ENCODE peak calls at places on chromosomes 16 and 17, in five cellular contexts. K is AG04450, B is cardiac muscle cell, G is heart left ventricle, J is uterus. U is an unnamed sample.
A peak's percentile ranks its signal among the peaks of the same experiment; 100 is the strongest.

GRCh38 chr16:53822936-53823529 is 119.1 kb downstream of the FTO start:
- DNase-seq in K (no peak), B (peak; percentile 49), G (no peak), J (no peak), U (no peak)

GRCh38 chr16:85309656-85310587 is 197.7 kb upstream of the CIBAR2 start:
- DNase-seq in K (no peak), B (no peak), G (peak; percentile 75), J (no peak), U (no peak)

GRCh38 chr17:31461227-31461810 is 69.8 kb downstream of the RAB11FIP4 start:
- DNase-seq in K (no peak), B (no peak), G (peak; percentile 18), J (no peak), U (no peak)

GRCh38 chr16:89119661-89120141 is 26.0 kb downstream of the ACSF3 start:
- DNase-seq in K (no peak), B (no peak), G (peak; percentile 55), J (no peak), U (no peak)

GRCh38 chr17:82794781-82795505 is 43.1 kb downstream of the TBCD start:
- DNase-seq in K (no peak), B (peak; percentile 11), G (no peak), J (no peak), U (no peak)

GRCh38 chr16:17356243-17356933 is 114.4 kb downstream of the XYLT1 start:
- DNase-seq in K (no peak), B (no peak), G (no peak), J (no peak), U (no peak)

GRCh38 chr17:41549596-41550039 is 21.5 kb upstream of the KRT19 start:
- DNase-seq in K (no peak), B (no peak), G (no peak), J (no peak), U (no peak)

GRCh38 chr16:53456625-53457024 is 22.4 kb downstream of the RBL2 start:
- DNase-seq in K (no peak), B (no peak), G (no peak), J (no peak), U (no peak)

GRCh38 chr17:4968166-4968915 is 724 bp upstream of the SPAG7 start:
- DNase-seq in K (no peak), B (peak; percentile 38), G (peak; percentile 72), J (no peak), U (no peak)

GRCh38 chr17:13415877-13416416 is 185.8 kb downstream of the HS3ST3A1 start:
- DNase-seq in K (peak; percentile 39), B (peak; percentile 71), G (peak; percentile 68), J (no peak), U (no peak)

GRCh38 chr17:9948967-9949366 is 43.9 kb upstream of the RCVRN start:
- DNase-seq in K (no peak), B (no peak), G (no peak), J (peak; percentile 52), U (no peak)

GRCh38 chr17:7748098-7748775 is 30.7 kb downstream of the DNAH2 start:
- DNase-seq in K (no peak), B (peak; percentile 88), G (no peak), J (peak; percentile 26), U (no peak)

GRCh38 chr17:61862105-61862574 is 1.2 kb downstream of the BRIP1 start:
- DNase-seq in K (no peak), B (peak; percentile 16), G (no peak), J (no peak), U (no peak)

GRCh38 chr17:49618112-49618611 is 42.5 kb downstream of the NXPH3 start:
- DNase-seq in K (no peak), B (no peak), G (no peak), J (no peak), U (no peak)

GRCh38 chr17:8955021-8955420 is 10.5 kb downstream of the PIK3R5 start:
- DNase-seq in K (no peak), B (no peak), G (no peak), J (no peak), U (no peak)

GRCh38 chr16:81600275-81600674 is 155.7 kb downstream of the CMIP start:
- DNase-seq in K (no peak), B (peak; percentile 71), G (peak; percentile 26), J (no peak), U (no peak)

GRCh38 chr17:77737442-77738265 is 220.8 kb upstream of the TNRC6C start:
- DNase-seq in K (no peak), B (no peak), G (no peak), J (no peak), U (no peak)

GRCh38 chr16:51637744-51638100 is 486.7 kb upstream of the SALL1 start:
- DNase-seq in K (no peak), B (peak; percentile 34), G (no peak), J (no peak), U (no peak)

GRCh38 chr16:10827691-10828341 is 9.2 kb upstream of the TVP23A start:
- DNase-seq in K (peak; percentile 42), B (peak; percentile 95), G (peak; percentile 90), J (peak; percentile 84), U (peak; percentile 84)

GRCh38 chr16:72256398-72257048 is 84.6 kb upstream of the PMFBP1 start:
- DNase-seq in K (peak; percentile 6), B (peak; percentile 67), G (no peak), J (no peak), U (no peak)

GRCh38 chr16:53892155-53892554 is 188.2 kb downstream of the FTO start:
- DNase-seq in K (peak; percentile 49), B (peak; percentile 90), G (no peak), J (peak; percentile 31), U (peak; percentile 53)

GRCh38 chr17:7173687-7174602 is 5.2 kb downstream of the ASGR1 start:
- DNase-seq in K (no peak), B (peak; percentile 56), G (peak; percentile 84), J (no peak), U (no peak)

GRCh38 chr17:8360751-8361150 is 15.8 kb downstream of the KRABD2 start:
- DNase-seq in K (no peak), B (no peak), G (no peak), J (no peak), U (no peak)

GRCh38 chr16:84532299-84532724 is 27.9 kb upstream of the MEAK7 start:
- DNase-seq in K (peak; percentile 94), B (peak; percentile 97), G (peak; percentile 71), J (peak; percentile 61), U (peak; percentile 78)

GRCh38 chr17:43966276-43966675 is 12.5 kb upstream of the PYY start:
- DNase-seq in K (no peak), B (no peak), G (no peak), J (no peak), U (no peak)

DNA sequence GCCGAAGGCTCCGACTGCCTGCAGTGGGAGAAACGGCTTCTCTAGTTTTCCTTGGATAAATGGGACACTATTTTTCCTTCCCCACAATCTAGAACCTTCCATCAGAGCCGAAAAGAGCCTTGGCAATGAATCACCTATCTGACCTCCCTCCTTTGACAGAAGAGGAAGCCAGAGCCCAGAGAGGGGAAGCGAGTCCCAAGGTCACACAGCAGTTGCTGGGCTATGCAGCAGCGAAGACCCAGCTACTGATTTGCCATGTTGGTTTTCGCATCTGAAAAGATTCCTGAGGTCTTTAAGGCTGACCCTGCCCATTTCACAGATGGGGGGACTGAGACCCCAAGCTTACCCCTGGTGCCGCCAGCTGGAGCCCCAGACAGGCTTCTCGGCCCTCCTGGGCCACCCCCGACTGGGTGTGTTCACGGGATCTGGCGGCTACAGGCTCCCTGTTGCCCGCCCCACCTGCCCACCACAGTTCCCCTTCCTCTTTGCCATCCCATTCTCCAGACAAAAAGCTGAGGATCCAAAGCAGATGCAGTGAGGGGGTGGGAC is 45.9 kb downstream of the RAI1 start:
- DNase-seq in K (no peak), B (no peak), G (no peak), J (no peak), U (no peak)
- H3K27ac ChIP-seq in K (no peak overlapping the region), B (no peak overlapping the region), G (no peak overlapping the region), J (peak overlapping the region; percentile 36), U (no peak overlapping the region)

DNA sequence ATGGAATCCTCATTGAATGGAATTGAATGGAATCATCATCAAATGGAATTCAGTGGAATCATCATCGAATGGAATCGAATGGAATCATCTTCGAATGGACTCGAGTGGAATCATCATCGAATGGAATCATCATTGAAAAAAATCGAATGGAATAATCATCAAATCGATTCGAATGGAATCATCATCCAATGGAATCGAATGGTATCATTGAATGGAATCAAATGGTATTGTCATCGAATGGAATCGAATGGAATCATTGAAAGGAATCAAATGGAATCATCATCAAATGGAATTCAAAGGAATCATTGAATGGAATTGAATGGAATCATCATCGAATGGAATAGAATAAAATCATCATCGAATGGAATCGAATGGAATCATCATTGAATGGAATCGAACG is 619.3 kb downstream of the TP53TG3F start:
- DNase-seq in K (peak; percentile 36), B (peak; percentile 54), G (no peak), J (no peak), U (no peak)
- H3K9me3 ChIP-seq in K (peaks cover 7% of the 10 kb centered on the region), B (peaks cover 10% of the 10 kb centered on the region), G (peaks cover 4% of the 10 kb centered on the region), J (peaks cover 5% of the 10 kb centered on the region), U (peaks cover 73% of the 10 kb centered on the region)

GRCh38 chr16:74450967-74451760 is 29.9 kb upstream of the CLEC18B start:
- DNase-seq in K (no peak), B (no peak), G (no peak), J (no peak), U (no peak)

GRCh38 chr16:74451951-74452758 is 30.9 kb upstream of the CLEC18B start:
- DNase-seq in K (no peak), B (no peak), G (no peak), J (no peak), U (no peak)

GRCh38 chr16:74448990-74449389 is 27.7 kb upstream of the CLEC18B start:
- DNase-seq in K (peak; percentile 78), B (peak; percentile 97), G (peak; percentile 66), J (peak; percentile 70), U (no peak)

GRCh38 chr16:74449470-74449869 is 28.2 kb upstream of the CLEC18B start:
- DNase-seq in K (no peak), B (no peak), G (no peak), J (peak; percentile 31), U (no peak)

GRCh38 chr16:74450236-74450635 is 29.0 kb upstream of the CLEC18B start:
- DNase-seq in K (no peak), B (peak; percentile 18), G (no peak), J (no peak), U (no peak)
- H3K27ac ChIP-seq in K (peak overlapping the region; percentile 77), B (no peak overlapping the region), G (peak overlapping the region; percentile 77), J (peak overlapping the region; percentile 81), U (peak overlapping the region; percentile 70)

GRCh38 chr16:31767267-31767666 is 106.3 kb upstream of the ZNF267 start:
- DNase-seq in K (no peak), B (no peak), G (no peak), J (no peak), U (no peak)
- H3K9me3 ChIP-seq in K (peaks cover 55% of the 10 kb centered on the region), B (peaks cover 5% of the 10 kb centered on the region), G (peaks cover 14% of the 10 kb centered on the region), J (peaks cover 42% of the 10 kb centered on the region), U (peaks cover 77% of the 10 kb centered on the region)